ENCODE peak calls at places on chromosomes 13 and 19, in seven cellular contexts. One of them, this sample, is unnamed.
A peak's percentile ranks its signal among the peaks of the same experiment; 100 is the strongest.

GRCh38 chr13:79776538-79776937 is 295.6 kb downstream of the NDFIP2 start:
- DNase-seq in GM12892: no peak
- DNase-seq in GM04504: no peak
- DNase-seq in astrocyte of the spinal cord: peak; percentile 17
- DNase-seq in activated T-cell treated with anti-CD3 and anti-CD28 coated beads for 1 hour: no peak
- DNase-seq in frontal cortex: no peak
- DNase-seq in OCI-LY7: no peak
- DNase-seq in this sample: no peak

GRCh38 chr19:16527971-16528521 is 14.2 kb downstream of the CHERP start:
- DNase-seq in GM12892: no peak
- DNase-seq in GM04504: no peak
- DNase-seq in astrocyte of the spinal cord: no peak
- DNase-seq in activated T-cell treated with anti-CD3 and anti-CD28 coated beads for 1 hour: peak; percentile 33
- DNase-seq in frontal cortex: no peak
- DNase-seq in OCI-LY7: peak; percentile 37
- DNase-seq in this sample: no peak

GRCh38 chr19:38838208-38838985 is 6.8 kb upstream of the ECH1 start:
- DNase-seq in GM12892: no peak
- DNase-seq in GM04504: no peak
- DNase-seq in astrocyte of the spinal cord: no peak
- DNase-seq in activated T-cell treated with anti-CD3 and anti-CD28 coated beads for 1 hour: peak; percentile 24
- DNase-seq in frontal cortex: no peak
- DNase-seq in OCI-LY7: no peak
- DNase-seq in this sample: no peak

GRCh38 chr13:50449465-50449864 is 394.0 kb downstream of the DLEU7 start:
- DNase-seq in GM12892: no peak
- DNase-seq in GM04504: no peak
- DNase-seq in astrocyte of the spinal cord: no peak
- DNase-seq in activated T-cell treated with anti-CD3 and anti-CD28 coated beads for 1 hour: no peak
- DNase-seq in frontal cortex: no peak
- DNase-seq in OCI-LY7: no peak
- DNase-seq in this sample: no peak

GRCh38 chr13:52104624-52105023 is 24.2 kb downstream of the NEK5 start:
- DNase-seq in GM12892: no peak
- DNase-seq in GM04504: no peak
- DNase-seq in astrocyte of the spinal cord: no peak
- DNase-seq in activated T-cell treated with anti-CD3 and anti-CD28 coated beads for 1 hour: no peak
- DNase-seq in frontal cortex: no peak
- DNase-seq in OCI-LY7: no peak
- DNase-seq in this sample: no peak

GRCh38 chr19:13026478-13026999 is 31.3 kb downstream of the NFIX start:
- DNase-seq in GM12892: no peak
- DNase-seq in GM04504: no peak
- DNase-seq in astrocyte of the spinal cord: no peak
- DNase-seq in activated T-cell treated with anti-CD3 and anti-CD28 coated beads for 1 hour: no peak
- DNase-seq in frontal cortex: no peak
- DNase-seq in OCI-LY7: no peak
- DNase-seq in this sample: peak; percentile 71

GRCh38 chr19:39160889-39161672 is 35.5 kb downstream of the PAK4 start:
- DNase-seq in GM12892: no peak
- DNase-seq in GM04504: no peak
- DNase-seq in astrocyte of the spinal cord: no peak
- DNase-seq in activated T-cell treated with anti-CD3 and anti-CD28 coated beads for 1 hour: no peak
- DNase-seq in frontal cortex: no peak
- DNase-seq in OCI-LY7: no peak
- DNase-seq in this sample: no peak

GRCh38 chr13:67916650-67917049 is 686.5 kb upstream of the PCDH9 start:
- DNase-seq in GM12892: no peak
- DNase-seq in GM04504: no peak
- DNase-seq in astrocyte of the spinal cord: no peak
- DNase-seq in activated T-cell treated with anti-CD3 and anti-CD28 coated beads for 1 hour: no peak
- DNase-seq in frontal cortex: no peak
- DNase-seq in OCI-LY7: no peak
- DNase-seq in this sample: no peak

GRCh38 chr19:37227996-37228395 is 10.0 kb downstream of the ZNF383 start:
- DNase-seq in GM12892: no peak
- DNase-seq in GM04504: no peak
- DNase-seq in astrocyte of the spinal cord: peak; percentile 10
- DNase-seq in activated T-cell treated with anti-CD3 and anti-CD28 coated beads for 1 hour: no peak
- DNase-seq in frontal cortex: no peak
- DNase-seq in OCI-LY7: peak; percentile 53
- DNase-seq in this sample: peak; percentile 14

GRCh38 chr13:101869553-101869952 is 417.1 kb downstream of the ITGBL1 start:
- DNase-seq in GM12892: no peak
- DNase-seq in GM04504: no peak
- DNase-seq in astrocyte of the spinal cord: peak; percentile 8
- DNase-seq in activated T-cell treated with anti-CD3 and anti-CD28 coated beads for 1 hour: no peak
- DNase-seq in frontal cortex: no peak
- DNase-seq in OCI-LY7: no peak
- DNase-seq in this sample: peak; percentile 7

GRCh38 chr13:59877933-59878332 is 285.8 kb downstream of the DIAPH3 start:
- DNase-seq in GM12892: no peak
- DNase-seq in GM04504: peak; percentile 41
- DNase-seq in astrocyte of the spinal cord: peak; percentile 31
- DNase-seq in activated T-cell treated with anti-CD3 and anti-CD28 coated beads for 1 hour: no peak
- DNase-seq in frontal cortex: no peak
- DNase-seq in OCI-LY7: no peak
- DNase-seq in this sample: no peak

GRCh38 chr13:96165840-96166239 is 75.9 kb downstream of the HS6ST3 start:
- DNase-seq in GM12892: no peak
- DNase-seq in GM04504: no peak
- DNase-seq in astrocyte of the spinal cord: no peak
- DNase-seq in activated T-cell treated with anti-CD3 and anti-CD28 coated beads for 1 hour: no peak
- DNase-seq in frontal cortex: no peak
- DNase-seq in OCI-LY7: no peak
- DNase-seq in this sample: no peak

GRCh38 chr13:74825170-74825948 is 656.6 kb downstream of the TBC1D4 start:
- DNase-seq in GM12892: no peak
- DNase-seq in GM04504: peak; percentile 80
- DNase-seq in astrocyte of the spinal cord: peak; percentile 64
- DNase-seq in activated T-cell treated with anti-CD3 and anti-CD28 coated beads for 1 hour: no peak
- DNase-seq in frontal cortex: no peak
- DNase-seq in OCI-LY7: no peak
- DNase-seq in this sample: no peak

GRCh38 chr13:97359181-97360057 is 74.5 kb upstream of the RAP2A start:
- DNase-seq in GM12892: no peak
- DNase-seq in GM04504: peak; percentile 49
- DNase-seq in astrocyte of the spinal cord: peak; percentile 76
- DNase-seq in activated T-cell treated with anti-CD3 and anti-CD28 coated beads for 1 hour: peak; percentile 33
- DNase-seq in frontal cortex: no peak
- DNase-seq in OCI-LY7: peak; percentile 51
- DNase-seq in this sample: peak; percentile 75

GRCh38 chr13:74074723-74075122 is 59.5 kb downstream of the KLF12 start:
- DNase-seq in GM12892: no peak
- DNase-seq in GM04504: no peak
- DNase-seq in astrocyte of the spinal cord: no peak
- DNase-seq in activated T-cell treated with anti-CD3 and anti-CD28 coated beads for 1 hour: no peak
- DNase-seq in frontal cortex: no peak
- DNase-seq in OCI-LY7: no peak
- DNase-seq in this sample: no peak

GRCh38 chr13:97659602-97660001 is 225.6 kb downstream of the RAP2A start:
- DNase-seq in GM12892: no peak
- DNase-seq in GM04504: no peak
- DNase-seq in astrocyte of the spinal cord: peak; percentile 13
- DNase-seq in activated T-cell treated with anti-CD3 and anti-CD28 coated beads for 1 hour: no peak
- DNase-seq in frontal cortex: peak; percentile 19
- DNase-seq in OCI-LY7: no peak
- DNase-seq in this sample: no peak

GRCh38 chr19:43552198-43552450 is 19.1 kb downstream of the ZNF575 start:
- DNase-seq in GM12892: no peak
- DNase-seq in GM04504: no peak
- DNase-seq in astrocyte of the spinal cord: no peak
- DNase-seq in activated T-cell treated with anti-CD3 and anti-CD28 coated beads for 1 hour: no peak
- DNase-seq in frontal cortex: no peak
- DNase-seq in OCI-LY7: no peak
- DNase-seq in this sample: no peak

GRCh38 chr19:6730153-6730804 is 7.1 kb downstream of the GPR108 start:
- DNase-seq in GM12892: no peak
- DNase-seq in GM04504: no peak
- DNase-seq in astrocyte of the spinal cord: no peak
- DNase-seq in activated T-cell treated with anti-CD3 and anti-CD28 coated beads for 1 hour: no peak
- DNase-seq in frontal cortex: no peak
- DNase-seq in OCI-LY7: peak; percentile 89
- DNase-seq in this sample: no peak

GRCh38 chr19:47542030-47542475 is 27.2 kb upstream of the NAPA start:
- DNase-seq in GM12892: no peak
- DNase-seq in GM04504: peak; percentile 7
- DNase-seq in astrocyte of the spinal cord: no peak
- DNase-seq in activated T-cell treated with anti-CD3 and anti-CD28 coated beads for 1 hour: no peak
- DNase-seq in frontal cortex: no peak
- DNase-seq in OCI-LY7: no peak
- DNase-seq in this sample: no peak

GRCh38 chr19:38588041-38588440 is 29.7 kb downstream of the MAP4K1 start:
- DNase-seq in GM12892: no peak
- DNase-seq in GM04504: no peak
- DNase-seq in astrocyte of the spinal cord: no peak
- DNase-seq in activated T-cell treated with anti-CD3 and anti-CD28 coated beads for 1 hour: no peak
- DNase-seq in frontal cortex: no peak
- DNase-seq in OCI-LY7: no peak
- DNase-seq in this sample: no peak

GRCh38 chr13:113411216-113412023 is 41.9 kb downstream of the ADPRHL1 start:
- DNase-seq in GM12892: no peak
- DNase-seq in GM04504: peak; percentile 94
- DNase-seq in astrocyte of the spinal cord: peak; percentile 96
- DNase-seq in activated T-cell treated with anti-CD3 and anti-CD28 coated beads for 1 hour: no peak
- DNase-seq in frontal cortex: no peak
- DNase-seq in OCI-LY7: no peak
- DNase-seq in this sample: no peak

GRCh38 chr19:11848200-11848593 is 329 bp upstream of the ZNF439 start:
- DNase-seq in GM12892: no peak
- DNase-seq in GM04504: no peak
- DNase-seq in astrocyte of the spinal cord: no peak
- DNase-seq in activated T-cell treated with anti-CD3 and anti-CD28 coated beads for 1 hour: no peak
- DNase-seq in frontal cortex: no peak
- DNase-seq in OCI-LY7: no peak
- DNase-seq in this sample: no peak